ENCODE peak calls at places on chromosomes 6 and 20, in six cellular contexts. J is GM12878, T is IMR-90, P is HepG2, L is A549, G is K562. K is an unnamed sample.
A peak's percentile ranks its signal among the peaks of the same experiment; 100 is the strongest.

GRCh38 chr20:63939061-63939935 is 16.9 kb downstream of the UCKL1 start:
- DNase-seq in T (no peak), G (no peak), J (no peak), L (no peak), P (no peak), K (no peak)

GRCh38 chr6:34459899-34460593 is 5.8 kb upstream of the PACSIN1 start:
- DNase-seq in P (peak; percentile 59), G (peak; percentile 82), L (peak; percentile 36), T (peak; percentile 48), J (peak; percentile 24), K (peak; percentile 58)

GRCh38 chr6:1283486-1283885 is 28.4 kb upstream of the FOXQ1 start:
- DNase-seq in P (no peak), T (no peak), G (no peak), L (no peak), J (no peak), K (no peak)

GRCh38 chr6:169188051-169188863 is 65.4 kb downstream of the THBS2 start:
- DNase-seq in L (no peak), T (peak; percentile 100), J (no peak), P (no peak), G (no peak), K (no peak)

GRCh38 chr6:112781236-112781635 is 434.1 kb downstream of the RFPL4B start:
- DNase-seq in G (no peak), L (no peak), T (peak; percentile 10), J (no peak), P (peak; percentile 5), K (no peak)

GRCh38 chr6:168371635-168371988 is 52.0 kb upstream of the DACT2 start:
- DNase-seq in J (no peak), G (no peak), T (no peak), P (no peak), L (no peak), K (no peak)

GRCh38 chr6:12102350-12102749 is 90.2 kb downstream of the HIVEP1 start:
- DNase-seq in P (no peak), J (no peak), L (no peak), G (peak; percentile 42), T (no peak), K (no peak)

GRCh38 chr20:50351541-50351940 is 158.6 kb upstream of the PTPN1 start:
- DNase-seq in L (no peak), J (no peak), T (no peak), P (no peak), G (no peak), K (no peak)

GRCh38 chr6:122102026-122102425 is 297.4 kb upstream of the HSF2 start:
- DNase-seq in T (no peak), P (no peak), J (no peak), G (no peak), L (no peak), K (no peak)

GRCh38 chr6:498795-499231 is 107.3 kb downstream of the IRF4 start:
- DNase-seq in T (peak; percentile 4), J (peak; percentile 69), P (no peak), G (no peak), L (no peak), K (no peak)

GRCh38 chr6:81067057-81067456 is 685.4 kb downstream of the TENT5A start:
- DNase-seq in P (no peak), T (no peak), G (no peak), J (no peak), L (no peak), K (no peak)

GRCh38 chr6:5095236-5095635 is 10.1 kb downstream of the PPP1R3G start:
- DNase-seq in G (no peak), L (no peak), P (no peak), T (peak; percentile 71), J (peak; percentile 56), K (no peak)

GRCh38 chr6:40359808-40360207 is 227.4 kb downstream of the LRFN2 start:
- DNase-seq in P (no peak), G (no peak), T (no peak), J (no peak), L (no peak), K (peak; percentile 1)

GRCh38 chr20:20685635-20686034 is 26.8 kb downstream of the RALGAPA2 start:
- DNase-seq in L (no peak), J (no peak), T (no peak), P (no peak), G (no peak), K (no peak)

GRCh38 chr6:156175971-156176421 is 601.2 kb upstream of the ARID1B start:
- DNase-seq in G (no peak), J (no peak), T (no peak), P (peak; percentile 8), L (peak; percentile 2), K (peak; percentile 51)
- TF ChIP-seq BHLHE40 in G (no peak), J (no peak), T (no peak), P (no peak), L (no peak), K (no peak)

DNA sequence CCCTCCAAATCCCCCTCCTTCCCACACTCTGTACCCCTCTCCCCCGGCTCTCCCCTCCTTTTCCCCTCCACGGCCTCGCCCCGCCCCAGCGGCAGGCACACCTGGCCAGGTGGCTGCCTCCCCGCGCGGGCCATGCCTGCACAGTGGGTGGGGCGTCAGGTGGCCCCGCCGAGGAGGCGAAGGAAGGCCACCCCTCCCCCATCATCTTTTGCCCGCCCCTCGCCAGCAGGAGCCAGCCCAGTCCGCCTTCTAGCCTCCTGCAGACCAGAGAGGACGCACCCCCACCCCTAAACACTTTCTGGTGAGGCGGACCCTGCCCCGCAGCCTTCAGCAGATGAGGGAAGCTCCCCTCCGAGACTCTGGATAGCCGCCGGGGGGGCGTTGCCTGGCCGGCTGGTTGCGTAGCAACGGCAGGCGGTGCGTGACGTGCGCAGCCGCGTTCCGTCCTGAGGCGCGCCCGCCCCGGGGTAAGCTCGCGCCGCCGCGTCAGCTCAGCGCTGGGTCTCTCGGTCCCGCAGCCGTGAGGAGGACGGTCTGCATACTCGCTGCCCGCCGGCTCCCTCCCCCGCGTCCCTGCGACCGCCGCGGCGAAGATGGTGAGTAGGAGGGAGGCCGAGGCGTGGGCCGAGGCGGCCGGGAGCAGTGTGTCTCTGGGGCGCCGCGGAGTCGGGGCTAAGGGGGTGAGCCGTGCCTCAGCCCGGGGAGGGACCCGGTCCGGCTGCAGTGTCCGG is at the start of gene DSTN:
- DNase-seq in L (peak; percentile 96), P (peak; percentile 90), J (peak; percentile 38), T (peak; percentile 95), G (peak; percentile 89), K (peak; percentile 91)
- TF ChIP-seq BHLHE40 in L (no peak), P (no peak), J (peak; percentile 54), T (no peak), G (no peak), K (no peak)

GRCh38 chr6:89483111-89483720 is 50.3 kb downstream of the ANKRD6 start:
- DNase-seq in J (no peak), T (no peak), P (peak; percentile 30), G (no peak), L (no peak), K (no peak)
- TF ChIP-seq BHLHE40 in J (no peak), T (no peak), P (no peak), G (no peak), L (no peak), K (no peak)

GRCh38 chr6:155491421-155491820 is 35.8 kb upstream of the NOX3 start:
- DNase-seq in J (no peak), L (no peak), P (peak; percentile 81), G (no peak), T (no peak), K (no peak)

GRCh38 chr6:155493026-155493693 is 37.5 kb upstream of the NOX3 start:
- DNase-seq in T (no peak), J (no peak), L (no peak), P (no peak), G (no peak), K (no peak)

GRCh38 chr6:155495011-155495768 is 39.6 kb upstream of the NOX3 start:
- DNase-seq in P (peak; percentile 86), G (peak; percentile 8), J (no peak), T (peak; percentile 92), L (no peak), K (peak; percentile 37)

GRCh38 chr6:155492061-155492735 is 36.6 kb upstream of the NOX3 start:
- DNase-seq in P (no peak), G (no peak), T (no peak), L (no peak), J (no peak), K (no peak)

DNA sequence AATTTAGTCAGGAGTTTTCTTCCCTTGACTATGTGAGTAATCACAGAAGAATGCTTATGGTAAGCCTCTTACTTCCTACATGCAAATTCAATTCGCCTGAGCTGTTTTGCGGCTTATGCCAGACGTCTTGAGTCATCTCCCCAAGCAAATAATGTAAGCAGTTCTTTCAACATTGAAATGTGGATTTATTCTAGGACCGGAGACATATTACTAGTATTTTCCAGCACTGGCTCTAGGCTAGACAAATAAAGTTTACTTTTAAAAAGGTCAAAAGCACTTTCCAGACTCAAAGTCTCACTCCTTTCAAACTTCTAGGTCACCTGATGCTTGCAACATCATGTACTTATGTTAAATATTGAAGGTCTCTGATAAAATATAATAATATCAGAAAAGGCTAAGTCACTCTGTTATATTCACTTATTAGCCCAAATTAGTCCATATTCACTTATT is 38.1 kb upstream of the NOX3 start:
- DNase-seq in P (peak; percentile 91), G (no peak), L (peak; percentile 79), T (peak; percentile 100), J (peak; percentile 56), K (no peak)
- TF ChIP-seq BHLHE40 in P (no peak), G (no peak), L (no peak), T (no peak), J (no peak), K (no peak)

GRCh38 chr20:33162753-33163152 is 5.2 kb upstream of the BPIFA2 start:
- DNase-seq in P (no peak), T (no peak), J (no peak), L (no peak), G (no peak), K (no peak)
- TF ChIP-seq BHLHE40 in P (no peak), T (no peak), J (no peak), L (no peak), G (no peak), K (no peak)

GRCh38 chr6:101399627-101399955 is 6.1 kb downstream of the GRIK2 start:
- DNase-seq in G (no peak), J (no peak), L (no peak), P (no peak), T (no peak), K (no peak)
- TF ChIP-seq BHLHE40 in G (no peak), J (no peak), L (no peak), P (no peak), T (peak; percentile 11), K (no peak)